ENCODE peak calls at places on chromosomes 13 and 19, in nine cellular contexts. B, X, D, J, U, A, V, P and H are unnamed samples.

GRCh38 chr13:21001471-21001870 is 59.9 kb downstream of the LATS2 start:
- DNase-seq in B (no peak), X (peak; percentile 49), D (no peak), J (no peak), U (no peak), A (no peak), V (no peak), P (no peak), H (no peak)

GRCh38 chr13:21148557-21149258 is 27.6 kb downstream of the SKA3 start:
- DNase-seq in B (no peak), X (no peak), D (no peak), J (no peak), U (no peak), A (no peak), V (no peak), P (no peak), H (no peak)

GRCh38 chr13:40187324-40187795 is 479.1 kb downstream of the FOXO1 start:
- DNase-seq in B (no peak), X (no peak), D (no peak), J (no peak), U (no peak), A (no peak), V (no peak), P (no peak), H (no peak)

GRCh38 chr19:45587873-45588272 is 3.3 kb upstream of the OPA3 start:
- DNase-seq in B (peak; percentile 89), X (no peak), D (no peak), J (no peak), U (peak; percentile 50), A (no peak), V (no peak), P (no peak), H (no peak)

GRCh38 chr13:80196756-80197155 is 144.2 kb downstream of the SPRY2 start:
- DNase-seq in B (no peak), X (no peak), D (no peak), J (no peak), U (no peak), A (no peak), V (no peak), P (no peak), H (no peak)

GRCh38 chr13:26538363-26539317 is 18.8 kb upstream of the WASF3 start:
- DNase-seq in B (no peak), X (no peak), D (no peak), J (no peak), U (peak; percentile 97), A (no peak), V (no peak), P (no peak), H (no peak)

GRCh38 chr13:97279913-97280312 is 57.8 kb downstream of the MBNL2 start:
- DNase-seq in B (peak; percentile 38), X (no peak), D (no peak), J (no peak), U (no peak), A (no peak), V (no peak), P (no peak), H (no peak)

GRCh38 chr19:57110592-57111328 is 9.0 kb upstream of the USP29 start:
- DNase-seq in B (no peak), X (no peak), D (no peak), J (no peak), U (peak; percentile 4), A (no peak), V (no peak), P (no peak), H (no peak)

GRCh38 chr19:2235396-2236284 is 489 bp downstream of the PLEKHJ1 start:
- DNase-seq in B (peak; percentile 45), X (no peak), D (no peak), J (peak; percentile 52), U (peak; percentile 61), A (no peak), V (no peak), P (no peak), H (no peak)